ENCODE peak calls at places on chromosome 7, in six cellular contexts. One of them, this sample, is unnamed.

GRCh38 chr7:77734590-77735421 is 38.5 kb downstream of the RSBN1L start:
- DNase-seq in T-helper 17 cell: no peak
- DNase-seq in hypothalamus: no peak
- DNase-seq in SK-MEL-5: no peak
- DNase-seq in mesendoderm: no peak
- DNase-seq in brain microvascular endothelial cell: peak
- DNase-seq in this sample: no peak

GRCh38 chr7:111108526-111108925 is 17.6 kb downstream of the LRRN3 start:
- DNase-seq in T-helper 17 cell: no peak
- DNase-seq in hypothalamus: no peak
- DNase-seq in SK-MEL-5: no peak
- DNase-seq in mesendoderm: no peak
- DNase-seq in brain microvascular endothelial cell: no peak
- DNase-seq in this sample: no peak

GRCh38 chr7:29063231-29063630 is 83.1 kb downstream of the CPVL start:
- DNase-seq in T-helper 17 cell: no peak
- DNase-seq in hypothalamus: no peak
- DNase-seq in SK-MEL-5: no peak
- DNase-seq in mesendoderm: no peak
- DNase-seq in brain microvascular endothelial cell: no peak
- DNase-seq in this sample: no peak

GRCh38 chr7:99143853-99144672 is at the start of gene SMURF1:
- DNase-seq in T-helper 17 cell: peak
- DNase-seq in hypothalamus: peak
- DNase-seq in SK-MEL-5: peak
- DNase-seq in mesendoderm: peak
- DNase-seq in brain microvascular endothelial cell: no peak
- DNase-seq in this sample: no peak

GRCh38 chr7:2522780-2523433 is 3.3 kb downstream of the LFNG start:
- DNase-seq in T-helper 17 cell: no peak
- DNase-seq in hypothalamus: no peak
- DNase-seq in SK-MEL-5: peak
- DNase-seq in mesendoderm: peak
- DNase-seq in brain microvascular endothelial cell: peak
- DNase-seq in this sample: no peak

GRCh38 chr7:152986369-152986768 is 226.8 kb downstream of the ACTR3B start:
- DNase-seq in T-helper 17 cell: no peak
- DNase-seq in hypothalamus: no peak
- DNase-seq in SK-MEL-5: no peak
- DNase-seq in mesendoderm: no peak
- DNase-seq in brain microvascular endothelial cell: no peak
- DNase-seq in this sample: no peak

GRCh38 chr7:48781783-48782182 is 142.6 kb upstream of the CDC14C start:
- DNase-seq in T-helper 17 cell: no peak
- DNase-seq in hypothalamus: no peak
- DNase-seq in SK-MEL-5: peak
- DNase-seq in mesendoderm: no peak
- DNase-seq in brain microvascular endothelial cell: peak
- DNase-seq in this sample: no peak

GRCh38 chr7:5492249-5493020 is 68.8 kb upstream of the TNRC18 start:
- DNase-seq in T-helper 17 cell: no peak
- DNase-seq in hypothalamus: no peak
- DNase-seq in SK-MEL-5: no peak
- DNase-seq in mesendoderm: peak
- DNase-seq in brain microvascular endothelial cell: no peak
- DNase-seq in this sample: no peak

GRCh38 chr7:30931927-30932540 is 20.4 kb downstream of the AQP1 start:
- DNase-seq in T-helper 17 cell: no peak
- DNase-seq in hypothalamus: no peak
- DNase-seq in SK-MEL-5: no peak
- DNase-seq in mesendoderm: no peak
- DNase-seq in brain microvascular endothelial cell: no peak
- DNase-seq in this sample: no peak

GRCh38 chr7:142385528-142386340 is 127.9 kb upstream of the PRSS58 start:
- DNase-seq in T-helper 17 cell: no peak
- DNase-seq in hypothalamus: no peak
- DNase-seq in SK-MEL-5: peak
- DNase-seq in mesendoderm: peak
- DNase-seq in brain microvascular endothelial cell: peak
- DNase-seq in this sample: peak

GRCh38 chr7:26919906-26920530 is 55.6 kb upstream of the SKAP2 start:
- DNase-seq in T-helper 17 cell: no peak
- DNase-seq in hypothalamus: no peak
- DNase-seq in SK-MEL-5: no peak
- DNase-seq in mesendoderm: no peak
- DNase-seq in brain microvascular endothelial cell: no peak
- DNase-seq in this sample: no peak

GRCh38 chr7:26052721-26053120 is 99.3 kb upstream of the NFE2L3 start:
- DNase-seq in T-helper 17 cell: no peak
- DNase-seq in hypothalamus: no peak
- DNase-seq in SK-MEL-5: no peak
- DNase-seq in mesendoderm: no peak
- DNase-seq in brain microvascular endothelial cell: peak
- DNase-seq in this sample: no peak